ENCODE peak calls at places on chromosomes 5 and 9, in ten cellular contexts. One of them, this sample, is unnamed.

GRCh38 chr9:22114956-22115355 is 105.9 kb upstream of the CDKN2B start:
- DNase-seq in GM06990: no peak
- DNase-seq in neural progenitor cell: no peak
- DNase-seq in A549: no peak
- DNase-seq in left ventricle myocardium inferior: no peak
- DNase-seq in mucosa of descending colon: no peak
- DNase-seq in colonic mucosa: no peak
- DNase-seq in cardiac fibroblast: no peak
- DNase-seq in PC-9: no peak
- DNase-seq in astrocyte of the spinal cord: peak
- DNase-seq in this sample: no peak

GRCh38 chr5:171462928-171463843 is 43.7 kb downstream of the FGF18 start:
- DNase-seq in cardiac fibroblast: no peak
- DNase-seq in mucosa of descending colon: no peak
- DNase-seq in GM06990: no peak
- DNase-seq in neural progenitor cell: no peak
- DNase-seq in left ventricle myocardium inferior: no peak
- DNase-seq in A549: no peak
- DNase-seq in astrocyte of the spinal cord: no peak
- DNase-seq in PC-9: no peak
- DNase-seq in colonic mucosa: no peak
- DNase-seq in this sample: no peak

GRCh38 chr5:116600876-116601275 is 26.3 kb upstream of the SEMA6A start:
- DNase-seq in left ventricle myocardium inferior: no peak
- DNase-seq in A549: no peak
- DNase-seq in GM06990: no peak
- DNase-seq in cardiac fibroblast: no peak
- DNase-seq in astrocyte of the spinal cord: peak
- DNase-seq in mucosa of descending colon: no peak
- DNase-seq in neural progenitor cell: no peak
- DNase-seq in colonic mucosa: no peak
- DNase-seq in PC-9: no peak
- DNase-seq in this sample: no peak

GRCh38 chr5:134426362-134426761 is 14.7 kb upstream of the CDKN2AIPNL start:
- DNase-seq in astrocyte of the spinal cord: no peak
- DNase-seq in A549: no peak
- DNase-seq in mucosa of descending colon: no peak
- DNase-seq in colonic mucosa: no peak
- DNase-seq in cardiac fibroblast: no peak
- DNase-seq in GM06990: no peak
- DNase-seq in neural progenitor cell: no peak
- DNase-seq in PC-9: no peak
- DNase-seq in left ventricle myocardium inferior: no peak
- DNase-seq in this sample: no peak

GRCh38 chr5:179798144-179798770 is 4.5 kb downstream of the LTC4S start:
- DNase-seq in cardiac fibroblast: no peak
- DNase-seq in left ventricle myocardium inferior: no peak
- DNase-seq in GM06990: no peak
- DNase-seq in astrocyte of the spinal cord: no peak
- DNase-seq in A549: no peak
- DNase-seq in neural progenitor cell: no peak
- DNase-seq in colonic mucosa: no peak
- DNase-seq in PC-9: no peak
- DNase-seq in mucosa of descending colon: no peak
- DNase-seq in this sample: no peak

GRCh38 chr5:88657166-88657565 is 225.8 kb downstream of the MEF2C start:
- DNase-seq in neural progenitor cell: no peak
- DNase-seq in PC-9: no peak
- DNase-seq in colonic mucosa: no peak
- DNase-seq in cardiac fibroblast: no peak
- DNase-seq in astrocyte of the spinal cord: no peak
- DNase-seq in left ventricle myocardium inferior: no peak
- DNase-seq in mucosa of descending colon: no peak
- DNase-seq in GM06990: no peak
- DNase-seq in A549: no peak
- DNase-seq in this sample: no peak

GRCh38 chr9:31359071-31359470 is 1025.4 kb upstream of the ACO1 start:
- DNase-seq in cardiac fibroblast: no peak
- DNase-seq in mucosa of descending colon: no peak
- DNase-seq in left ventricle myocardium inferior: no peak
- DNase-seq in colonic mucosa: no peak
- DNase-seq in PC-9: no peak
- DNase-seq in A549: no peak
- DNase-seq in GM06990: no peak
- DNase-seq in astrocyte of the spinal cord: no peak
- DNase-seq in neural progenitor cell: no peak
- DNase-seq in this sample: no peak

GRCh38 chr5:163915481-163915961 is 410.1 kb downstream of the MAT2B start:
- DNase-seq in mucosa of descending colon: peak
- DNase-seq in colonic mucosa: peak
- DNase-seq in GM06990: peak
- DNase-seq in left ventricle myocardium inferior: no peak
- DNase-seq in astrocyte of the spinal cord: peak
- DNase-seq in neural progenitor cell: peak
- DNase-seq in A549: no peak
- DNase-seq in cardiac fibroblast: peak
- DNase-seq in PC-9: no peak
- DNase-seq in this sample: peak

GRCh38 chr5:163459465-163459887 is 426 bp downstream of the NUDCD2 start:
- DNase-seq in astrocyte of the spinal cord: no peak
- DNase-seq in left ventricle myocardium inferior: no peak
- DNase-seq in cardiac fibroblast: no peak
- DNase-seq in colonic mucosa: no peak
- DNase-seq in mucosa of descending colon: no peak
- DNase-seq in A549: no peak
- DNase-seq in PC-9: no peak
- DNase-seq in neural progenitor cell: no peak
- DNase-seq in GM06990: no peak
- DNase-seq in this sample: no peak

GRCh38 chr5:59673438-59674058 is 220.0 kb downstream of the PDE4D start:
- DNase-seq in mucosa of descending colon: no peak
- DNase-seq in astrocyte of the spinal cord: peak
- DNase-seq in GM06990: peak
- DNase-seq in left ventricle myocardium inferior: no peak
- DNase-seq in A549: peak
- DNase-seq in neural progenitor cell: peak
- DNase-seq in PC-9: no peak
- DNase-seq in cardiac fibroblast: peak
- DNase-seq in colonic mucosa: no peak
- DNase-seq in this sample: no peak

GRCh38 chr9:123353984-123354591 is 1.9 kb upstream of the CRB2 start:
- DNase-seq in GM06990: peak
- DNase-seq in left ventricle myocardium inferior: peak
- DNase-seq in cardiac fibroblast: peak
- DNase-seq in A549: peak
- DNase-seq in PC-9: peak
- DNase-seq in astrocyte of the spinal cord: peak
- DNase-seq in neural progenitor cell: peak
- DNase-seq in mucosa of descending colon: no peak
- DNase-seq in colonic mucosa: peak
- DNase-seq in this sample: no peak

GRCh38 chr9:109624901-109625300 is 126.8 kb upstream of the PTPN3 start:
- DNase-seq in mucosa of descending colon: no peak
- DNase-seq in GM06990: no peak
- DNase-seq in neural progenitor cell: no peak
- DNase-seq in astrocyte of the spinal cord: no peak
- DNase-seq in colonic mucosa: no peak
- DNase-seq in A549: no peak
- DNase-seq in left ventricle myocardium inferior: no peak
- DNase-seq in cardiac fibroblast: no peak
- DNase-seq in PC-9: no peak
- DNase-seq in this sample: no peak

GRCh38 chr9:72786948-72787347 is 165.9 kb downstream of the ALDH1A1 start:
- DNase-seq in cardiac fibroblast: no peak
- DNase-seq in neural progenitor cell: no peak
- DNase-seq in GM06990: no peak
- DNase-seq in mucosa of descending colon: no peak
- DNase-seq in left ventricle myocardium inferior: no peak
- DNase-seq in A549: no peak
- DNase-seq in astrocyte of the spinal cord: no peak
- DNase-seq in colonic mucosa: no peak
- DNase-seq in PC-9: no peak
- DNase-seq in this sample: no peak

GRCh38 chr9:38066167-38066906 is 2.7 kb downstream of the SHB start:
- DNase-seq in mucosa of descending colon: no peak
- DNase-seq in PC-9: no peak
- DNase-seq in astrocyte of the spinal cord: no peak
- DNase-seq in GM06990: no peak
- DNase-seq in neural progenitor cell: peak
- DNase-seq in colonic mucosa: peak
- DNase-seq in cardiac fibroblast: no peak
- DNase-seq in left ventricle myocardium inferior: no peak
- DNase-seq in A549: no peak
- DNase-seq in this sample: no peak
- TF ChIP-seq CTCF in mucosa of descending colon: no peak
- TF ChIP-seq CTCF in PC-9: no peak
- TF ChIP-seq CTCF in astrocyte of the spinal cord: peak
- TF ChIP-seq CTCF in GM06990: no peak
- TF ChIP-seq CTCF in neural progenitor cell: peak
- TF ChIP-seq CTCF in colonic mucosa: peak
- TF ChIP-seq CTCF in cardiac fibroblast: peak
- TF ChIP-seq CTCF in left ventricle myocardium inferior: peak
- TF ChIP-seq CTCF in A549: no peak
- TF ChIP-seq CTCF in this sample: no peak

GRCh38 chr9:128885376-128885775 is 3.4 kb downstream of the LRRC8A start:
- DNase-seq in left ventricle myocardium inferior: no peak
- DNase-seq in mucosa of descending colon: no peak
- DNase-seq in PC-9: no peak
- DNase-seq in A549: no peak
- DNase-seq in GM06990: no peak
- DNase-seq in colonic mucosa: no peak
- DNase-seq in astrocyte of the spinal cord: no peak
- DNase-seq in cardiac fibroblast: no peak
- DNase-seq in neural progenitor cell: no peak
- DNase-seq in this sample: no peak
- H3K4me3 ChIP-seq in left ventricle myocardium inferior: peak
- H3K4me3 ChIP-seq in mucosa of descending colon: no peak
- H3K4me3 ChIP-seq in PC-9: no peak
- H3K4me3 ChIP-seq in A549: no peak
- H3K4me3 ChIP-seq in GM06990: no peak
- H3K4me3 ChIP-seq in colonic mucosa: no peak
- H3K4me3 ChIP-seq in astrocyte of the spinal cord: no peak
- H3K4me3 ChIP-seq in cardiac fibroblast: no peak
- H3K4me3 ChIP-seq in neural progenitor cell: no peak
- H3K4me3 ChIP-seq in this sample: no peak

DNA sequence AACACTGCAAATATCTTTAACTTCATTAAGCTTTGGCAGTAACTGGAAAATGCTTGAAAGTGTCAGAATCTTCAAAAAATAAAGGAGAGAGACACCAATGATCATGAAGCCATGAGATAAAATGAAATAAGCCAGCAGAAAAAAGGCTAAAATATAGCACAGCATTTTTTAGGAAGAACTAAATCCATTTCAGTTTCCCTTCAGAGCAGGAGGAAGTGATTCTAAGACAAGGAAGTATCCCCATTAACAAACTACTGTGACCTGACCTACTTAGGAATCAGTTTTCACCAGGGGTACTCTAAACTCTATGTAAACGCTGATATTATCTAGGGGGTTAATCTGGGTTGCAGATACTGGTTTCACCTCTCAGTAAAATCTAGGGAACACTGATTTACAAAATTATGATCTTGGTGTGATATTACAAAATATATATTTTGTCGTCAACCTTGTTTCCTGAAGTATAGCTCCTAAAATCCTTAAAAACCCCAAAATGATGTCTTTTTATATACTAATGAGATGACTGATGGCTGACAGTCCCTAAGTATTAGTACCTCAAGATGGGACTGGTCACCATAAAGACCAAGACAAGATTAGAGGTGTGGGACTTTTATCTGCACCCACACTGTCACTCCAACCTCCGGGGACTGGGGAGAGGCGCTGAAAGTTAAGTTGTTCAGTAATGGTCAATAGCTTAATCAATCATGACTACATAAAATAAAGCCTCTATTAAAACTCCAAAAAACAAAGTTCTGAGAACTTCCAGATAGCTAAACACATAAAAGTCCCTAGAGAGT is 2.9 kb upstream of the FNBP1 start:
- DNase-seq in colonic mucosa: no peak
- DNase-seq in mucosa of descending colon: no peak
- DNase-seq in cardiac fibroblast: no peak
- DNase-seq in GM06990: no peak
- DNase-seq in astrocyte of the spinal cord: no peak
- DNase-seq in A549: no peak
- DNase-seq in left ventricle myocardium inferior: no peak
- DNase-seq in neural progenitor cell: no peak
- DNase-seq in PC-9: no peak
- DNase-seq in this sample: no peak
- TF ChIP-seq CTCF in colonic mucosa: no peak
- TF ChIP-seq CTCF in mucosa of descending colon: no peak
- TF ChIP-seq CTCF in cardiac fibroblast: no peak
- TF ChIP-seq CTCF in GM06990: no peak
- TF ChIP-seq CTCF in astrocyte of the spinal cord: no peak
- TF ChIP-seq CTCF in A549: no peak
- TF ChIP-seq CTCF in left ventricle myocardium inferior: no peak
- TF ChIP-seq CTCF in neural progenitor cell: no peak
- TF ChIP-seq CTCF in PC-9: no peak
- TF ChIP-seq CTCF in this sample: no peak

DNA sequence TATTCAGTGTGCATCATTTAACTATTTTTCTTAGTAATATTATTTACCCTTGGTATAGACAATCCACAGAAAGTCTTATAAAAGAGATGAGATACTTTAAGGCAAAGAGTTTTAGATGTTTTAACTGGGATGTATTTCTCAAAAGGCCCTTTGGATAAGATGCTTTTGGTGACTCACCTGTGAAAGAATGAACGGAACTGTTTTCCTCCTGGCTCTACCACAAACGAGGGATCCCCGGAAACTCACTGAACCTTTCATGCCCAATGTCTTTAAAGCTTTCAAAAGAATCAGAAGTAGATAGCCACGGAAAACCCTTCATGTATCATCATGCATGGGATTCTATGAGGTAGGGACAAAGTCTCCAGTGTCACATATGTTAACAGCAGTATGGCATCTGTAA is 1.6 kb downstream of the ZNF782 start:
- DNase-seq in astrocyte of the spinal cord: no peak
- DNase-seq in left ventricle myocardium inferior: no peak
- DNase-seq in neural progenitor cell: no peak
- DNase-seq in PC-9: no peak
- DNase-seq in mucosa of descending colon: no peak
- DNase-seq in A549: no peak
- DNase-seq in cardiac fibroblast: no peak
- DNase-seq in GM06990: no peak
- DNase-seq in colonic mucosa: no peak
- DNase-seq in this sample: no peak
- H3K4me3 ChIP-seq in astrocyte of the spinal cord: no peak
- H3K4me3 ChIP-seq in left ventricle myocardium inferior: peak
- H3K4me3 ChIP-seq in neural progenitor cell: peak
- H3K4me3 ChIP-seq in PC-9: peak
- H3K4me3 ChIP-seq in mucosa of descending colon: no peak
- H3K4me3 ChIP-seq in A549: no peak
- H3K4me3 ChIP-seq in cardiac fibroblast: no peak
- H3K4me3 ChIP-seq in GM06990: no peak
- H3K4me3 ChIP-seq in colonic mucosa: no peak
- H3K4me3 ChIP-seq in this sample: no peak

GRCh38 chr9:88011005-88011766 is 36.9 kb upstream of the CDK20 start:
- DNase-seq in GM06990: no peak
- DNase-seq in left ventricle myocardium inferior: no peak
- DNase-seq in colonic mucosa: no peak
- DNase-seq in astrocyte of the spinal cord: no peak
- DNase-seq in PC-9: no peak
- DNase-seq in cardiac fibroblast: peak
- DNase-seq in mucosa of descending colon: no peak
- DNase-seq in neural progenitor cell: peak
- DNase-seq in A549: peak
- DNase-seq in this sample: no peak
- TF ChIP-seq CTCF in GM06990: no peak
- TF ChIP-seq CTCF in left ventricle myocardium inferior: no peak
- TF ChIP-seq CTCF in colonic mucosa: no peak
- TF ChIP-seq CTCF in astrocyte of the spinal cord: peak
- TF ChIP-seq CTCF in PC-9: peak
- TF ChIP-seq CTCF in cardiac fibroblast: no peak
- TF ChIP-seq CTCF in mucosa of descending colon: no peak
- TF ChIP-seq CTCF in neural progenitor cell: peak
- TF ChIP-seq CTCF in A549: peak
- TF ChIP-seq CTCF in this sample: no peak

This sample was measured in GM12864.